ENCODE peak calls at places on chromosomes 4 and X, in ten cellular contexts. O, Q, Z, J, E, M, C, G, L and K are unnamed samples.

GRCh38 chrX:2498781-2499302 is 1.9 kb downstream of the DHRSX start:
- DNase-seq in E (peak; percentile 34), M (no peak), Q (peak; percentile 49), L (peak; percentile 64), J (peak; percentile 18), G (peak; percentile 49), Z (peak; percentile 11), O (peak; percentile 66), C (peak; percentile 41), K (peak; percentile 47)

GRCh38 chr4:111214371-111214770 is 591.5 kb upstream of the PITX2 start:
- DNase-seq in E (no peak), Z (no peak), C (no peak), G (no peak), O (no peak), Q (no peak), L (no peak), M (no peak), J (no peak), K (no peak)

GRCh38 chr4:185640809-185641675 is 105.7 kb upstream of the PDLIM3 start:
- DNase-seq in E (peak; percentile 88), Z (peak; percentile 54), G (no peak), L (no peak), C (peak; percentile 91), Q (peak; percentile 85), O (no peak), M (no peak), J (peak; percentile 82), K (peak; percentile 86)

GRCh38 chr4:154490589-154491340 is 834 bp downstream of the DCHS2 start:
- DNase-seq in E (no peak), G (no peak), Q (peak; percentile 57), J (no peak), M (peak; percentile 75), O (no peak), L (no peak), C (no peak), Z (no peak), K (no peak)

GRCh38 chr4:5142726-5143125 is 91.4 kb downstream of the STK32B start:
- DNase-seq in M (no peak), J (peak; percentile 66), C (peak; percentile 59), Z (peak; percentile 61), L (no peak), Q (peak; percentile 85), G (no peak), O (no peak), E (peak; percentile 75), K (peak; percentile 38)

GRCh38 chrX:40058719-40059118 is 39.0 kb downstream of the BCOR start:
- DNase-seq in G (peak; percentile 57), M (no peak), E (no peak), J (no peak), Q (no peak), Z (no peak), O (peak; percentile 75), L (peak; percentile 62), C (no peak), K (no peak)

GRCh38 chr4:80173387-80173786 is 23.9 kb upstream of the PRDM8 start:
- DNase-seq in Z (peak; percentile 75), O (no peak), J (peak; percentile 88), L (no peak), Q (no peak), M (no peak), G (no peak), E (peak; percentile 91), C (peak; percentile 69), K (peak; percentile 81)

GRCh38 chr4:63717384-63717783 is 691.9 kb downstream of the TECRL start:
- DNase-seq in L (no peak), O (no peak), Q (peak; percentile 46), Z (no peak), C (peak; percentile 48), M (no peak), E (no peak), J (no peak), G (no peak), K (peak; percentile 3)

DNA sequence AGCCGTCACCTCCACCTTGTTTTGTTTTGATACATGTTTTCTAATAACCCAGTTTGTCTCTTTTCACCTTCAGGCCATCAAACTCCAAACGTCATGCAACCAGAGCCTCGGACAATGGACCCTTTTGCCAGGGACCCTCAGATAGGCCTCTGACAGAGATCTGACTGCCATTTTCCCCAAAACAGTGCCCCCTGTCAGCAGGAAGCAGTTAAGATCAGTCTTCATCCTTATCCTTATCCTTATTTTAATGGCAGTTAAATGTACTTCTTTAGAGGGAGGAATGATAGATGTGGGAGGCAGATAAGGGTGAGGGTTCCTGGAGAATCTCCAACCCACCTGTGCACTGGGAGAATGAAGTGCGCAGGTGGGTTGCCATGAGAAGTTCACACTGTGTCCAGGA is 135.7 kb downstream of the ANAPC10 start:
- DNase-seq in M (no peak), C (no peak), G (no peak), L (no peak), O (no peak), J (no peak), Q (peak; percentile 20), E (no peak), Z (no peak), K (no peak)
- TF ChIP-seq CTCF in M (no peak), C (no peak), G (no peak), L (no peak), O (no peak), J (no peak), Q (peak; percentile 58), E (no peak), Z (no peak), K (no peak)

GRCh38 chr4:169770411-169770810 is 12.7 kb upstream of the HPF1 start:
- DNase-seq in J (no peak), O (no peak), L (no peak), E (no peak), M (no peak), Z (no peak), C (no peak), Q (no peak), G (no peak), K (no peak)

GRCh38 chr4:169773889-169774288 is 16.1 kb upstream of the HPF1 start:
- DNase-seq in Q (no peak), E (no peak), O (no peak), Z (no peak), G (no peak), J (no peak), M (no peak), C (no peak), L (no peak), K (no peak)

GRCh38 chr4:169774466-169775445 is 17.0 kb upstream of the HPF1 start:
- DNase-seq in C (peak; percentile 24), Z (no peak), L (no peak), M (peak; percentile 45), O (peak; percentile 55), E (no peak), G (no peak), J (no peak), Q (peak; percentile 66), K (peak; percentile 2)
- H3K4me3 ChIP-seq in C (peak overlapping the region; percentile 33), Z (peak overlapping the region; percentile 35), L (no peak overlapping the region), M (peak overlapping the region; percentile 25), O (no peak overlapping the region), E (peak overlapping the region; percentile 9), G (peak overlapping the region; percentile 13), J (no peak overlapping the region), Q (peak overlapping the region; percentile 74), K (peak overlapping the region; percentile 13)

GRCh38 chr4:138494931-138495330 is 252.8 kb upstream of the SLC7A11 start:
- DNase-seq in Q (peak; percentile 80), M (no peak), J (peak; percentile 46), E (peak; percentile 73), Z (peak; percentile 11), G (no peak), O (no peak), L (no peak), C (peak; percentile 67), K (peak; percentile 4)
- TF ChIP-seq CTCF in Q (peak; percentile 75), M (no peak), J (peak; percentile 44), E (peak; percentile 48), Z (peak; percentile 35), G (no peak), O (no peak), L (peak; percentile 18), C (peak; percentile 42), K (peak; percentile 11)

GRCh38 chrX:15501506-15501905 is 899 bp downstream of the BMX start:
- DNase-seq in E (no peak), L (no peak), G (no peak), O (no peak), M (no peak), C (no peak), J (no peak), Z (no peak), Q (no peak), K (no peak)

GRCh38 chrX:15496809-15497208 is 3.7 kb upstream of the PIR start:
- DNase-seq in J (no peak), G (no peak), Z (no peak), M (no peak), C (no peak), E (no peak), O (no peak), L (no peak), Q (no peak), K (no peak)

GRCh38 chrX:15497865-15498264 is 2.7 kb upstream of the BMX start:
- DNase-seq in O (no peak), J (peak; percentile 33), L (no peak), Q (peak; percentile 64), M (no peak), C (peak; percentile 76), E (peak; percentile 56), G (no peak), Z (peak; percentile 29), K (peak; percentile 24)

GRCh38 chrX:15498741-15499140 is 1.9 kb upstream of the BMX start:
- DNase-seq in Z (no peak), O (no peak), Q (no peak), L (no peak), E (no peak), G (no peak), M (no peak), J (no peak), C (no peak), K (no peak)

DNA sequence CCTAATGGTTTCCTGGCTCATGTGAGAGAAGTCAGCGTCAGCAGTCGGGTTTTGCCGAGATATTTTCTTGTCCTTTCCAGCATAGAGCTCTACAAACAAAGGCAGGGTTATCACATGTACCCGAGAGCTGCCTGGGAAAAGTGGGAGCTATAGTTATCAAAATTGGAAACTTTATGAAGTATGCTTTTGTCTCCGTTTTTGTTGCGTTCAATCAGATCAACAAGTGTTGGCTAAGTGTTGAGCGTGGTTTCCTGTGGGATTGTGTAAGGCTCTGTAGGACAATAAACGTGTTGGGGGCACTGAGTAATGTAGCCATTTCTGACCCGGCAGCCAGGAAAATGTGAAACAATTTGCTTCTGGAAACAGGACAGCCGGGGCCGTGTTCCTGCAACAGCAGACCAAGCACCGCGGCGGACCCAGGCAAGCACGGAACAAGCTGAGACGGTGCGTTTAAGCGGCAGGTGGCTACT is at the start of gene BMX:
- DNase-seq in G (no peak), C (peak; percentile 89), M (no peak), Q (peak; percentile 0), Z (no peak), J (no peak), O (peak; percentile 52), L (no peak), E (peak; percentile 19), K (no peak)
- H3K4me3 ChIP-seq in G (no peak within 1 kb of the TSS), C (no peak within 1 kb of the TSS), M (no peak within 1 kb of the TSS), Q (no peak within 1 kb of the TSS), Z (no peak within 1 kb of the TSS), J (no peak within 1 kb of the TSS), O (no peak within 1 kb of the TSS), L (no peak within 1 kb of the TSS), E (no peak within 1 kb of the TSS), K (no peak within 1 kb of the TSS)

GRCh38 chrX:94908171-94908570 is 1234.2 kb downstream of the FAM133A start:
- DNase-seq in Q (no peak), C (no peak), L (no peak), O (no peak), Z (no peak), M (no peak), J (no peak), E (no peak), G (no peak), K (no peak)

GRCh38 chrX:94914235-94914634 is 1240.2 kb downstream of the FAM133A start:
- DNase-seq in J (no peak), E (no peak), C (no peak), L (no peak), M (no peak), O (no peak), Z (no peak), G (no peak), Q (no peak), K (no peak)

GRCh38 chrX:94908648-94909047 is 1234.6 kb downstream of the FAM133A start:
- DNase-seq in Q (no peak), O (no peak), J (no peak), L (no peak), C (no peak), G (no peak), E (no peak), Z (no peak), M (no peak), K (no peak)
- TF ChIP-seq CTCF in Q (no peak), O (no peak), J (no peak), L (no peak), C (no peak), G (no peak), E (no peak), Z (no peak), M (no peak), K (no peak)